ENCODE peak calls at places on chromosomes 3 and 15, in ten cellular contexts. D, M, A, G, S, R, Z, I, V and B are unnamed samples.

GRCh38 chr15:90230071-90230494 is 3.7 kb downstream of the CIB1 start:
- DNase-seq in D (no peak), M (no peak), A (no peak), G (no peak), S (no peak), R (no peak), Z (no peak), I (no peak), V (no peak), B (no peak)

GRCh38 chr3:14640157-14640562 is 11.4 kb upstream of the CCDC174 start:
- DNase-seq in D (no peak), M (no peak), A (no peak), G (no peak), S (no peak), R (no peak), Z (no peak), I (no peak), V (no peak), B (no peak)

GRCh38 chr3:154294016-154294415 is 30.3 kb downstream of the DHX36 start:
- DNase-seq in D (no peak), M (no peak), A (no peak), G (no peak), S (no peak), R (no peak), Z (no peak), I (no peak), V (no peak), B (no peak)

GRCh38 chr3:127121850-127122249 is 71.1 kb upstream of the PRR23E start:
- DNase-seq in D (no peak), M (peak), A (no peak), G (no peak), S (no peak), R (no peak), Z (no peak), I (no peak), V (no peak), B (no peak)

GRCh38 chr3:65855370-65856100 is 183.2 kb downstream of the MAGI1 start:
- DNase-seq in D (no peak), M (peak), A (no peak), G (no peak), S (peak), R (no peak), Z (no peak), I (no peak), V (no peak), B (no peak)

GRCh38 chr15:63978511-63979226 is 67.6 kb downstream of the DAPK2 start:
- DNase-seq in D (no peak), M (no peak), A (no peak), G (no peak), S (peak), R (no peak), Z (no peak), I (no peak), V (no peak), B (no peak)

GRCh38 chr3:134333522-134334181 is 40.6 kb downstream of the AMOTL2 start:
- DNase-seq in D (no peak), M (no peak), A (no peak), G (no peak), S (peak), R (no peak), Z (no peak), I (no peak), V (no peak), B (no peak)

GRCh38 chr3:101825904-101826445 is 23.3 kb upstream of the NFKBIZ start:
- DNase-seq in D (no peak), M (no peak), A (no peak), G (no peak), S (peak), R (no peak), Z (peak), I (no peak), V (no peak), B (no peak)

GRCh38 chr3:72034956-72035355 is 250.0 kb upstream of the PROK2 start:
- DNase-seq in D (no peak), M (no peak), A (no peak), G (no peak), S (no peak), R (no peak), Z (no peak), I (no peak), V (no peak), B (no peak)

GRCh38 chr3:171640520-171641412 is 169.5 kb downstream of the PLD1 start:
- DNase-seq in D (no peak), M (no peak), A (no peak), G (no peak), S (peak), R (no peak), Z (peak), I (no peak), V (no peak), B (no peak)

GRCh38 chr3:65833761-65834505 is 204.8 kb downstream of the MAGI1 start:
- DNase-seq in D (no peak), M (no peak), A (no peak), G (no peak), S (peak), R (peak), Z (peak), I (no peak), V (no peak), B (peak)

GRCh38 chr3:152352559-152352958 is 83.8 kb downstream of the MBNL1 start:
- DNase-seq in D (no peak), M (no peak), A (no peak), G (no peak), S (no peak), R (no peak), Z (peak), I (no peak), V (no peak), B (no peak)

GRCh38 chr3:101643861-101644613 is 32.9 kb downstream of the ZBTB11 start:
- DNase-seq in D (peak), M (no peak), A (no peak), G (no peak), S (peak), R (peak), Z (peak), I (no peak), V (no peak), B (peak)

GRCh38 chr15:68213991-68214837 is 9.1 kb upstream of the CALML4 start:
- DNase-seq in D (no peak), M (no peak), A (no peak), G (no peak), S (no peak), R (no peak), Z (no peak), I (no peak), V (no peak), B (no peak)

GRCh38 chr15:56249080-56249479 is 5.4 kb upstream of the RFX7 start:
- DNase-seq in D (no peak), M (peak), A (no peak), G (peak), S (peak), R (no peak), Z (peak), I (no peak), V (no peak), B (peak)

GRCh38 chr3:42025388-42026138 is 63.7 kb upstream of the ULK4 start:
- DNase-seq in D (peak), M (peak), A (no peak), G (peak), S (peak), R (peak), Z (peak), I (no peak), V (peak), B (peak)

GRCh38 chr15:79673416-79674123 is 223.2 kb downstream of the MTHFS start:
- DNase-seq in D (peak), M (no peak), A (no peak), G (peak), S (peak), R (peak), Z (no peak), I (no peak), V (no peak), B (no peak)

GRCh38 chr3:44932986-44933944 is 42.7 kb downstream of the ZDHHC3 start:
- DNase-seq in D (no peak), M (no peak), A (no peak), G (no peak), S (no peak), R (no peak), Z (peak), I (no peak), V (no peak), B (no peak)

GRCh38 chr15:59896652-59897051 is 107.5 kb upstream of the FOXB1 start:
- DNase-seq in D (no peak), M (no peak), A (no peak), G (no peak), S (no peak), R (no peak), Z (no peak), I (no peak), V (no peak), B (no peak)

GRCh38 chr3:130801473-130801872 is 54.8 kb upstream of the PIK3R4 start:
- DNase-seq in D (no peak), M (no peak), A (no peak), G (no peak), S (no peak), R (no peak), Z (no peak), I (no peak), V (no peak), B (no peak)

GRCh38 chr3:99774467-99774866 is 43.2 kb upstream of the CMSS1 start:
- DNase-seq in D (no peak), M (no peak), A (no peak), G (no peak), S (peak), R (no peak), Z (peak), I (no peak), V (no peak), B (peak)

GRCh38 chr3:183188895-183189462 is 26.4 kb upstream of the LAMP3 start:
- DNase-seq in D (peak), M (peak), A (no peak), G (peak), S (peak), R (no peak), Z (peak), I (peak), V (no peak), B (no peak)